ENCODE peak calls at places on chromosomes 1 and 21, in nine cellular contexts. I is IMR-90, W is MM.1S, Z is left ventricle myocardium inferior, J is kidney, T is thyroid gland, X is H1, K is A549, F is brain microvascular endothelial cell. A is an unnamed sample.

GRCh38 chr1:174956976-174957375 is 42.8 kb upstream of the CACYBP start:
- DNase-seq in I (no peak), W (no peak), Z (no peak), J (no peak), T (no peak), X (no peak), K (no peak), F (no peak), A (no peak)

GRCh38 chr1:231558711-231559205 is 30.3 kb downstream of the TSNAX start:
- DNase-seq in I (no peak), W (no peak), Z (no peak), J (no peak), T (no peak), X (no peak), K (no peak), F (no peak), A (no peak)

GRCh38 chr1:179043907-179044306 is 18.2 kb downstream of the FAM20B start:
- DNase-seq in I (no peak), W (no peak), Z (no peak), J (no peak), T (no peak), X (no peak), K (no peak), F (no peak), A (no peak)

GRCh38 chr1:156260896-156261295 is 13.0 kb upstream of the PAQR6 start:
- DNase-seq in I (no peak), W (no peak), Z (no peak), J (no peak), T (no peak), X (no peak), K (no peak), F (no peak), A (no peak)

GRCh38 chr1:54053745-54054437 is 483 bp downstream of the TCEANC2 start:
- DNase-seq in I (peak), W (no peak), Z (no peak), J (no peak), T (no peak), X (no peak), K (no peak), F (no peak), A (peak)

GRCh38 chr1:66478116-66478515 is 55.8 kb upstream of the SGIP1 start:
- DNase-seq in I (peak), W (no peak), Z (no peak), J (no peak), T (no peak), X (no peak), K (peak), F (peak), A (peak)

GRCh38 chr1:238991730-238992490 is 394.5 kb upstream of the CHRM3 start:
- DNase-seq in I (no peak), W (no peak), Z (no peak), J (no peak), T (no peak), X (no peak), K (no peak), F (no peak), A (peak)

GRCh38 chr1:171300401-171300800 is 13.6 kb upstream of the FMO4 start:
- DNase-seq in I (no peak), W (no peak), Z (no peak), J (no peak), T (no peak), X (no peak), K (no peak), F (no peak), A (no peak)

GRCh38 chr1:64505232-64505943 is 35.5 kb downstream of the CACHD1 start:
- DNase-seq in I (no peak), W (peak), Z (peak), J (peak), T (peak), X (peak), K (peak), F (no peak), A (no peak)

GRCh38 chr21:30340714-30341573 is 3.5 kb upstream of the KRTAP27-1 start:
- DNase-seq in I (peak), W (peak), Z (no peak), J (no peak), T (peak), X (peak), K (peak), F (peak), A (peak)

GRCh38 chr1:21313146-21313885 is 23.1 kb upstream of the ECE1 start:
- DNase-seq in I (peak), W (no peak), Z (no peak), J (no peak), T (no peak), X (no peak), K (no peak), F (no peak), A (peak)

GRCh38 chr21:41961282-41961701 is 7.5 kb upstream of the C2CD2 start:
- DNase-seq in I (peak), W (no peak), Z (no peak), J (no peak), T (no peak), X (no peak), K (no peak), F (no peak), A (peak)

GRCh38 chr1:168110896-168111545 is 25.7 kb downstream of the GPR161 start:
- DNase-seq in I (no peak), W (no peak), Z (no peak), J (no peak), T (no peak), X (no peak), K (no peak), F (no peak), A (no peak)

GRCh38 chr1:160167580-160167979 is 16.2 kb downstream of the ATP1A4 start:
- DNase-seq in I (peak), W (no peak), Z (no peak), J (no peak), T (no peak), X (no peak), K (no peak), F (no peak), A (no peak)

GRCh38 chr1:196115641-196116040 is 492.6 kb downstream of the KCNT2 start:
- DNase-seq in I (peak), W (no peak), Z (peak), J (peak), T (peak), X (no peak), K (no peak), F (peak), A (peak)

GRCh38 chr1:226687476-226687875 is 51.6 kb downstream of the ITPKB start:
- DNase-seq in I (no peak), W (no peak), Z (no peak), J (no peak), T (no peak), X (no peak), K (no peak), F (no peak), A (no peak)

GRCh38 chr1:22808186-22808845 is 97.7 kb downstream of the EPHB2 start:
- DNase-seq in I (peak), W (no peak), Z (no peak), J (no peak), T (no peak), X (no peak), K (no peak), F (peak), A (peak)

GRCh38 chr1:200034821-200035396 is 7.4 kb downstream of the NR5A2 start:
- DNase-seq in I (peak), W (no peak), Z (no peak), J (no peak), T (no peak), X (peak), K (no peak), F (no peak), A (no peak)

GRCh38 chr1:211684791-211685190 is 9.4 kb upstream of the NEK2 start:
- DNase-seq in I (peak), W (no peak), Z (no peak), J (no peak), T (no peak), X (no peak), K (no peak), F (no peak), A (no peak)

GRCh38 chr1:3651011-3651938 is 1.0 kb upstream of the TP73 start:
- DNase-seq in I (no peak), W (no peak), Z (no peak), J (peak), T (no peak), X (peak), K (no peak), F (no peak), A (peak)

GRCh38 chr1:3646596-3646995 is 3.3 kb downstream of the WRAP73 start:
- DNase-seq in I (no peak), W (no peak), Z (no peak), J (peak), T (no peak), X (no peak), K (no peak), F (no peak), A (no peak)

GRCh38 chr1:3651939-3652537 is at the start of gene TP73:
- DNase-seq in I (no peak), W (peak), Z (no peak), J (peak), T (peak), X (peak), K (no peak), F (no peak), A (no peak)

GRCh38 chr1:3650248-3651010 is 526 bp upstream of the WRAP73 start:
- DNase-seq in I (no peak), W (no peak), Z (no peak), J (no peak), T (no peak), X (no peak), K (no peak), F (no peak), A (no peak)

GRCh38 chr1:3649342-3650247 is at the start of gene WRAP73:
- DNase-seq in I (peak), W (peak), Z (peak), J (peak), T (peak), X (peak), K (peak), F (peak), A (peak)
- TF ChIP-seq CTCF in I (peak), W (peak), Z (peak), J (peak), T (no peak), X (no peak), K (no peak), F (no peak), A (no peak)

GRCh38 chr1:85295006-85295431 is 18.6 kb upstream of the BCL10 start:
- DNase-seq in I (peak), W (no peak), Z (no peak), J (no peak), T (no peak), X (no peak), K (no peak), F (no peak), A (peak)

GRCh38 chr1:85295654-85296053 is 19.2 kb upstream of the BCL10 start:
- DNase-seq in I (no peak), W (no peak), Z (no peak), J (no peak), T (no peak), X (no peak), K (no peak), F (no peak), A (no peak)

GRCh38 chr1:85297855-85298629 is 21.6 kb upstream of the BCL10 start:
- DNase-seq in I (peak), W (no peak), Z (no peak), J (no peak), T (peak), X (no peak), K (peak), F (peak), A (peak)

GRCh38 chr1:85296980-85297379 is 20.5 kb upstream of the BCL10 start:
- DNase-seq in I (peak), W (no peak), Z (no peak), J (no peak), T (no peak), X (no peak), K (no peak), F (no peak), A (peak)

DNA sequence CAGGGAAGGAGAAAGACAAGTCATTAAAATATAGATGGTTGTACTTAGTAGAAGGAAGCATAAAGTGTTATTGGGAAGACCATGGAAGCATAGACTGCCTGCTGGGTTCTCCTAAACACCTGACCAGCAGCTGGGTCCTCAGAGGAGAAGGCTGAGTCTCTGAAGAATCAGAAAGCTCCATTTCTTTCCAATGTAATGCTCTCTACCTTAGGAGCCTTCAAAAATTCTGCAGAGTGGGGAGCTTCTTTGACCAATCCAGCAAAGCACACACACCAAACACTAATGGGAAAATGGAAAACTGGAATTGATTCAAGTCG is 21.1 kb upstream of the BCL10 start:
- DNase-seq in I (no peak), W (no peak), Z (no peak), J (no peak), T (no peak), X (no peak), K (no peak), F (no peak), A (no peak)
- H3K4me3 ChIP-seq in I (peak), W (no peak), Z (peak), J (peak), T (no peak), X (no peak), K (no peak), F (peak), A (no peak)

DNA sequence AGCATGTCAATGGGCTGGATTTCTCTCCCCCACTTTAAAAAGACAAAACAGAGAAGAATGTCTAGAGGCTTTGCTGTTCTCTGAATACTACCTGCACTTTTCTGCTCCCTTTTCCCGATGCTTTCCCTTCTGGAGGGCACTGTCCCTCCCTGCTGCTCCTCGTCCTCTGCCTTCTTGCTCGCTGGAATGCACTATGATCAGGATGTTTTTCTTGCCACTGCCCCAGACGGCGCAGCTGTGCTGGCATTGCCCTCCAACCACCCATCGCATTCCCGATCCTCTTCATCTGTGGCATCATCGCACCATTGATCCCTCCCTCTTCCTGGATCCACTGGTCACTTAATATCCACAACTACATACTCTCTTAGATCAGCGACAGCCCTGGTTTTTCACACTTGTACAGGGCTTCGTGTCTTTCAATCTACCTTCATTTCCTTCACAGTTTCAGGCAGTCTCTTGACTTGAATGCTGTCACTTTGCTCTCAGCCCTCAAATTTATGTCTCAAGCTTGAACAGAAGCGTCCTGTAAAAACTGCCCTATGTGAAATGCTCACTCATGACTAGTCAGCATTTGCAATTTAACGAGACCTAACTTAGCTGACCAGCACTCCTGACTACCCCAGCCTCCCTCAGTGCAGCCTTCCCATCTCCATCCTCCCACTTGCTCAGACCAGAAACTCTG is 3.5 kb upstream of the OR11L1 start:
- DNase-seq in I (no peak), W (no peak), Z (no peak), J (no peak), T (peak), X (no peak), K (no peak), F (no peak), A (no peak)
- TF ChIP-seq CTCF in I (no peak), W (no peak), Z (no peak), J (no peak), T (no peak), X (no peak), K (no peak), F (no peak), A (no peak)

GRCh38 chr1:19122668-19123067 is 87.4 kb downstream of the UBR4 start:
- DNase-seq in I (peak), W (no peak), Z (peak), J (no peak), T (no peak), X (no peak), K (no peak), F (no peak), A (no peak)
- H3K4me3 ChIP-seq in I (no peak), W (no peak), Z (no peak), J (no peak), T (no peak), X (no peak), K (no peak), F (no peak), A (no peak)

GRCh38 chr1:3175486-3175885 is 106.5 kb downstream of the PRDM16 start:
- DNase-seq in I (no peak), W (no peak), Z (no peak), J (no peak), T (peak), X (no peak), K (no peak), F (no peak), A (no peak)

GRCh38 chr1:3176028-3176427 is 107.0 kb downstream of the PRDM16 start:
- DNase-seq in I (no peak), W (no peak), Z (no peak), J (no peak), T (no peak), X (no peak), K (no peak), F (no peak), A (no peak)

GRCh38 chr1:3173113-3173745 is 104.2 kb downstream of the PRDM16 start:
- DNase-seq in I (no peak), W (no peak), Z (no peak), J (no peak), T (no peak), X (no peak), K (no peak), F (no peak), A (no peak)

GRCh38 chr1:3172431-3173112 is 103.6 kb downstream of the PRDM16 start:
- DNase-seq in I (no peak), W (no peak), Z (no peak), J (no peak), T (no peak), X (no peak), K (no peak), F (no peak), A (no peak)

GRCh38 chr1:3174487-3175247 is 105.7 kb downstream of the PRDM16 start:
- DNase-seq in I (no peak), W (no peak), Z (peak), J (peak), T (peak), X (no peak), K (no peak), F (no peak), A (peak)
- TF ChIP-seq CTCF in I (no peak), W (no peak), Z (peak), J (no peak), T (no peak), X (no peak), K (no peak), F (no peak), A (no peak)

DNA sequence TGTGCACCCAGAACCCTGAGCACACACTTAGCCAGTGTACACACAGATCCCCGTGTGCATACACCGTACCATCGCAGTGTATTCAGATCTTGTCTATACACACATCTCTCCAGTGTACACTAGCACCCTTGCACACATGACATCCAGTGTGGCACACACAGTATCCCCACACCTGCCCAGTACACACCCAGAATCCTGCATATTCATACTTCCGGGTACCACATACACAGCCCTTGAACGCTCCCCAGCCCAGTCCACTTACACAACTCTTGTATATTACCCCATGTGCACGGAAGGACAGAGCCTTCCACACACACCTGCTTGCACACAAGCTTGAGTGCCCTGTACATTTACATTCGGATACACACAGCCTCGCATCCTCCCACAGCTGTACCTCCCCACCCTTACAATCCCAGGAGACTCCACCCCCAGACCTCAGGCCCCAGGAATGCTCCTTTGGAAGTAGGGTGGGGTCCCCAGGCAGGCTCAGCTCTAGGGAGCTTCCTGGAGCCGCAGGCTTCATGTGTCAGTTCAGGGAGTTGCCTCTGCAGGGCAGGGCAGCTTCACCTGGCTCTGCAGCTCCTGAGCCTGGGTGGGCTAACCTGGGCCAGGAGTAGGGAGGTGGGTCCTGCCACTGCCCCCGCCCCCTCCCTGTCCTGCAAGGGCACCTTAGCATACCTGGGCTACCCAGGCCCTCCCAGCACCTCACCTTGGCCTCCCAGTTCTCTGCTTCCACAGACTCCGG is 46.2 kb downstream of the AHDC1 start:
- DNase-seq in I (no peak), W (no peak), Z (peak), J (peak), T (no peak), X (no peak), K (peak), F (no peak), A (no peak)
- H3K4me3 ChIP-seq in I (no peak), W (no peak), Z (peak), J (no peak), T (no peak), X (peak), K (peak), F (no peak), A (no peak)

GRCh38 chr1:246508897-246509688 is 2.0 kb upstream of the SMYD3 start:
- DNase-seq in I (no peak), W (no peak), Z (no peak), J (peak), T (no peak), X (no peak), K (no peak), F (no peak), A (no peak)
- TF ChIP-seq CTCF in I (no peak), W (no peak), Z (no peak), J (no peak), T (no peak), X (no peak), K (no peak), F (no peak), A (no peak)

GRCh38 chr1:56446531-56447098 is 132.7 kb downstream of the PLPP3 start:
- DNase-seq in I (peak), W (no peak), Z (peak), J (no peak), T (peak), X (no peak), K (no peak), F (peak), A (no peak)
- H3K4me3 ChIP-seq in I (no peak), W (no peak), Z (no peak), J (no peak), T (no peak), X (no peak), K (no peak), F (no peak), A (no peak)

A was measured in astrocyte of the spinal cord.